ENCODE peak calls at places on chromosomes 16 and 17, in four cellular contexts. Y is MM.1S, B is fibroblast of lung, E is hepatocyte. Z is an unnamed sample.

GRCh38 chr16:66587881-66588600 is 8.8 kb downstream of the CMTM2 start:
- DNase-seq in Y (no peak), B (no peak), E (no peak), Z (no peak)

GRCh38 chr17:35074711-35075707 is 11.5 kb upstream of the RFFL start:
- DNase-seq in Y (no peak), B (no peak), E (no peak), Z (no peak)

GRCh38 chr16:73064227-73064995 is 16.5 kb upstream of the ZFHX3 start:
- DNase-seq in Y (no peak), B (peak), E (no peak), Z (peak)

GRCh38 chr17:9151091-9151490 is 129.8 kb downstream of the NTN1 start:
- DNase-seq in Y (no peak), B (no peak), E (peak), Z (no peak)

GRCh38 chr16:49084628-49085390 is 196.8 kb downstream of the CBLN1 start:
- DNase-seq in Y (no peak), B (no peak), E (no peak), Z (no peak)

GRCh38 chr17:73681946-73682345 is 37.7 kb upstream of the SDK2 start:
- DNase-seq in Y (no peak), B (no peak), E (no peak), Z (no peak)

GRCh38 chr17:50093807-50094206 is 1.3 kb upstream of the PDK2 start:
- DNase-seq in Y (no peak), B (no peak), E (no peak), Z (no peak)

GRCh38 chr17:8062807-8063483 is 24.1 kb downstream of the ALOX15B start:
- DNase-seq in Y (no peak), B (peak), E (no peak), Z (no peak)

GRCh38 chr17:36544049-36544319 is 735 bp upstream of the GGNBP2 start:
- DNase-seq in Y (peak), B (peak), E (peak), Z (peak)

GRCh38 chr16:87628940-87629339 is 26.6 kb downstream of the JPH3 start:
- DNase-seq in Y (no peak), B (peak), E (no peak), Z (no peak)

GRCh38 chr16:77191259-77191969 is 424 bp downstream of the MON1B start:
- DNase-seq in Y (peak), B (no peak), E (peak), Z (no peak)

GRCh38 chr16:52549011-52549692 is 2.2 kb upstream of the TOX3 start:
- DNase-seq in Y (no peak), B (no peak), E (peak), Z (no peak)

GRCh38 chr16:4315185-4316102 is at the start of gene GLIS2:
- DNase-seq in Y (peak), B (peak), E (peak), Z (peak)

GRCh38 chr16:79047337-79047736 is 553.2 kb downstream of the MAF start:
- DNase-seq in Y (peak), B (no peak), E (no peak), Z (peak)

GRCh38 chr17:3903051-3903825 is 10.4 kb upstream of the CAMKK1 start:
- DNase-seq in Y (no peak), B (no peak), E (no peak), Z (no peak)

GRCh38 chr16:21598676-21599157 is 660 bp upstream of the METTL9 start:
- DNase-seq in Y (peak), B (no peak), E (peak), Z (no peak)

GRCh38 chr16:85316321-85316919 is 204.1 kb upstream of the CIBAR2 start:
- DNase-seq in Y (peak), B (peak), E (peak), Z (peak)

GRCh38 chr16:87945351-87946042 is 5.7 kb upstream of the BANP start:
- DNase-seq in Y (no peak), B (peak), E (peak), Z (no peak)

GRCh38 chr16:49464877-49465504 is 91.4 kb downstream of the C16orf78 start:
- DNase-seq in Y (peak), B (no peak), E (peak), Z (peak)

GRCh38 chr16:85271198-85271597 is 158.9 kb upstream of the CIBAR2 start:
- DNase-seq in Y (no peak), B (no peak), E (no peak), Z (no peak)

DNA sequence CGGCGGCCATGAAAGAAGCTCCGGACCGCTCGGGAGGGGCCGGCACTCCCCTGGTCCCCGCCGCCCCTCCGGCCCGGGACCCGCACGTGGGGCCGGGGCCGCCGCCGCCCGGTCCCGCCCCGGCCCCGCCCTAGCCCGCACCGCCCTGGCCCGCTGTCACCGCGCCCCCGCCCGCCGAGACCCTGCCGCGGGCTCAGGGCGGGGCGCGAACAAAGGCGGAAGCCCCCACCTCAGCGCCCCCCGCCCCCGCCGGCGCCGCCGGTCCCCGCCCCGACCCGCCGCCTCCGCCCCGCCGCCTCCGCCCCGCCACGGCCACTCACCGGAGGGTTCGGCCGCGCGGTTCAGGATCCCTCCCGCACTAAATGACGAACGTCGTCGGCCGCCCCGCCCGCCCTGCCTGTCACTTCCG is at the start of gene ARHGDIA:
- DNase-seq in Y (no peak), B (no peak), E (no peak), Z (no peak)
- H2AFZ ChIP-seq in Y (peak), B (peak), E (peak), Z (peak)

GRCh38 chr16:23597003-23597756 is 1.1 kb upstream of the NDUFAB1 start:
- DNase-seq in Y (peak), B (no peak), E (peak), Z (peak)
- TF ChIP-seq CTCF in Y (peak), B (no peak), E (peak), Z (peak)

DNA sequence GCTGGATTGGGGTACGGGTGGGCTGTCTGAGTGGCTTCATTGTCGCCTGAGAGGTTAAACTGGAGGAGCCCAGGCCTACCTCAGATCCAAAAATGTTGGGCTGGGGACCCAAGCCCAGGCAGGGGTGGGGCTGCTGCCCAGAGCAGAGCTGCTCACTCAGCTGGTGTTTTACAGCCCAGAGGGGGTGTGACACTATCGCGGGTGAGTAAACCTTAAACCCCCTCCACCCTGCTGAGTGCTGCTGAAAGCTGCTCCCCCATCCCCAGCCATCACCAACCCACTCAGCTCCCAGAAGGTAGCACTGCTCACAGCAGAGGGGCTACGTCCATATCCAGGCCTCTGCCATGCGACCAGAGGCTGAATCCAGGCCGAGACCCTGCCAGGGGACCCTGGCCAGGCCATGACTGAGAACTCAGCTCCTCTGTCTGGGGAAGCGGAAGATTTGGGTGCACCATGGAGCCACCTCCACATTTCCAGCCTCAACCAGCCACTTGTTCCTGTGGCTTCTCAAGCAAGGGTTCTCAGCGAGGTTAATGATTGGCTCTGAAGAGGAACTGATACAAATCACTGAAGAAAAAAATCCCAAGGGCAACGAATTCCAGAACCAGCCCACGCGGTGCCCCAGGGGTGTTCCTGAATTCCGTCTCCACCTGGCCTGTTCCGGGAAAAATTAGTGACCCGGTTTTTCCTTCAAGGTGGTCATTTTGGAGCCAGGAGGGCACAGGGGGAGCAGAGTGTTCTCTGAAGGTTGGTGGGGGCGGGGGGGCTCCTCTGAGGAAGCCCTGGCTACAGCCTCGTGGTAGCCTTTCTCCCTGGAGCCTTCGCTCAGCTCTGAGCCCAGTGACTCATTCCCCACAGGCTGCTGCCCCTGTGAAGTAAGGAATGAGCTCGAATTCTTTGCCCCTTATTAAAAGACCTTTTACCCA is 9.4 kb upstream of the SLC16A5 start:
- DNase-seq in Y (no peak), B (peak), E (peak), Z (no peak)
- H3K4me3 ChIP-seq in Y (no peak), B (no peak), E (no peak), Z (no peak)

GRCh38 chr17:12624221-12624620 is 41.5 kb upstream of the MYOCD start:
- DNase-seq in Y (no peak), B (peak), E (no peak), Z (no peak)
- H2AFZ ChIP-seq in Y (no peak), B (no peak), E (no peak), Z (no peak)

DNA sequence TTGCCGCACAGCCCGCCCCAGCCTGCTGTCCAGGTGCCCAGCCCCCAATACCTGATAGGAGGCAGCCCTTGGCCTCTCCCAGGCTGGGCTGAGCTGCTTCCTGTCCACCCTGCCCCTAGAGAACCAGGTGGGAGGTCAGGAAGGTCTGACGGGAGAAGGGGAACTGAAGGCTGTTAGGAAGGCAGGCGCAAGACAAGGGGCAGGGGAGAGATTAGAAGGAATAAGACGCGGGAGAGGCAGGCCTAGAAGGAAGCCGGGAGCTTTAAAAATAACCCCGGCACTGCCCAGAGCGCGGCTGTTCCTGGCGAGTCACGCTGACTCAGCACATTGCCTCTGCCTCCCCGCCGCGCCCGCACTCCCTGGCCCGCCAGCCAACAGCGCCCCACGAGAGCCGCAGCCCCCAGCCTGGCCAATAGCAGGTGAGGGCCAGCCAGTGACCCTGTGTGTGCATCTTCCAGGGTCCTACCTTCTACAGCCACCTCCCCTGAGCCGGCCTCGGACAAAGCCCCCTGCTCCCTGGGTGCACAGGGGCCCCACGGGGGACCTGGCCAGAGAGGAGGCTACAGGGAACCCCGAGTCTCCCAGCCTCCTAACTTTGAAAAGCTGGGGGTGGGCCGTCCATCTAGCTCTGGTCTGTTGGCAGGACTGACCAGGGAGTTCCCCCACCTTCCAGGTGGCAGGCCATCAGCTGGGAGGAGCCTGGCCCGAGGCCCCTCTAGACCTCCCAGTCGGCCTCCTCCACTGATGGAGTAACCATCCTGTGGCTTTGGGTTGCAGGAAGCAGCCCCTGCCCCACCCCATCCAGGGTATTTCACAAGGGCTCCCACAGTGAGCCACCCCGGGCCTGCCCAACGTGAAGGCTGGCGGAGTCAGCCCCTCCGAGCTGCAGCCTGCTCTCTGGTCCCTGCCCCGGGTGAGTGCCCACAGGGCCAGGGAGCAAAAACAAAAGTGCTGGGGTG is 4.0 kb downstream of the MAFG start:
- DNase-seq in Y (peak), B (peak), E (peak), Z (no peak)
- TF ChIP-seq CTCF in Y (no peak), B (no peak), E (no peak), Z (no peak)

GRCh38 chr16:8920676-8921625 is 38.8 kb downstream of the LITAFD start:
- DNase-seq in Y (no peak), B (peak), E (no peak), Z (no peak)

GRCh38 chr16:8919934-8920465 is 37.8 kb downstream of the LITAFD start:
- DNase-seq in Y (no peak), B (no peak), E (no peak), Z (no peak)

GRCh38 chr16:8923199-8923598 is 40.5 kb downstream of the USP7 start:
- DNase-seq in Y (no peak), B (no peak), E (no peak), Z (no peak)

GRCh38 chr16:8919089-8919933 is 37.2 kb downstream of the LITAFD start:
- DNase-seq in Y (no peak), B (no peak), E (no peak), Z (peak)

DNA sequence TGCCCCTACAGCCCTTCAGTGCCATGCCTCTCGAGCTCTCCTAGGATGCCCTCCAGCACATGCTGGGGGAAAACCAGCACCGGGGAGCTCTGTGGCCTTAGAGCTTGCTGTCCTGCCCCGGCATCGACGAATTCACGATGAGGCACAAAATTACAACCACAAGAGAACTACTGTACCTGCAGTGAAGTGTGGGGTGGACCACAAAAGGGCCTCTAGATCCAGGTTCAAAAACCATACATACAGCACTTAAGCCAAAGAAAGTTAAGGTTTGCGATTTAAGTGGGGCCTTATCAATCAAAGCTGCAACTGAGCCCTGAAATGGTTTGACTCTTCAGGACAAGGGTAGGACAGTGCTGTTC is 39.5 kb downstream of the LITAFD start:
- DNase-seq in Y (no peak), B (no peak), E (no peak), Z (no peak)
- H3K4me3 ChIP-seq in Y (no peak), B (no peak), E (no peak), Z (no peak)

DNA sequence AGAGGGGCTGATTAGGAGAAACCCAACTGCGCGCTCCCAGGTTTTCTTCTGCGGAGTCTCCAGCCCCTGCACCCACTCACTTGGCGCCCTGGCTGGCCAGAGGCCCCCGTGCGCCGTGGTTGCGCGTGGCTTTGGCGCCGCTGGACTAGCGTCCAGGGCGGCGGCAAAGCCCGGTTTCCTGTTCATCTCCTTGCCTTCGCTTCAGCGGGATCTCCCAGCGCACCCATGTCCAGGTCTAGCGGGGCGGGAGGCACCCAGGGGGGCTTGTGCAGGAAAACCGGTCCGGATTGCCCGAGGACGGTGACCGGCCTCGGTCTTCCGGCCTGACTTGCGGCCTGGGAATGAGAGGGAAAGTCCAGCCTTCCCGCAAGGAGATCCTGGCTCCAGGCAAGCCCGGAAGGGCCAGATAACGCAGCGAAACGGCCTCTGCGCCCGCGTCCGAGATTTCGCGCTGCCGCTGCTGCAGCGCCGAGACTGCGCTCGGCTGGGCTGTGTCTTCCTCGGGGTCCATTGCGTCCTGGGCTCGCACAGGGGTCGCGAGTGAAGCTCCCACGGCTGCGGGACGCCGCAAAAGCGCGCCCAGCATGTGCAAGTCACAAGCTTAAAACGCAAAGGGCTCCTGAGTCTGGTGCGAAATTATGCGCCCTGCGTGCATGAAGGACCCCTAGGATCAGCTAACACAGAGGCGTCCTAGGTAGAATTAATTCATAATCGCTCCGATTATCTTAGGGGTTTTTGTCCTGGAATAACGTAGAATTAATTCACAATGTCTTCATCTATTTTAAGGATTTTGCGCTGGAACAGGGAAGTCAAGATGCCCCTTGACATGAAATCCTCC is 5.7 kb downstream of the FOXF1 start:
- DNase-seq in Y (no peak), B (peak), E (no peak), Z (no peak)
- H2AFZ ChIP-seq in Y (no peak), B (no peak), E (no peak), Z (no peak)

DNA sequence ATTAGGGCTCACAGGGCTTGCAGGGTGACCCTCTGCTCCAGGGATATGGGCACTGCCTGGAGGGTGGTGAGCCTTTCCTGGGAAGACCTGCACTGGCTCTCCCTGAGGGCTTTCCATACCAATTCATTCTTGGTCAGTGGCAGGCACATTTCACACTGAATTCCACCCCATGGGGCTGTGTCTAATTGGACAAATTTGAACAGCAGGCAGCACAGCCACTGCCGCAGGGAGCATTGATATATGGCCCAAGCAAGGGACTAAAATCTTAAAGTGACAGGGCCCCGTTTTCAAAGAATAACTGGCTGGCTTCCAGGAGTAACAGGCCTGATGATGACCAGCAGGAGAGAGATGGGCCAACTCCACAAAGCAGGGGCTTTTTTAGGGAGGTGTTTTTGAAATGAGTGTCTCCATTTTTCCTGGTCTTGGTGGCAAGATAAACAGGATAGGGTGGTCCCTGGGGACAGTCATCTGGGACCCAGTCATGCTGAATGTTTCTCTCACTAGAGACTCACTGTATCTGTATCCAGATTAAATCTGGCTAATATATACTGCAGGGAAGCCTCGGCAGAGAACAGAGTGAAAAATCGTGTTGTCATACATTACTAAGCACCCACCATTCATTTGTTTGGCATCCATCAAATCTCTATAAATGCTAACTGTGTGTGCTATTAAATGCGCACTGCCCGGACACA is 74.1 kb upstream of the TBX2 start:
- DNase-seq in Y (no peak), B (peak), E (no peak), Z (no peak)
- TF ChIP-seq CTCF in Y (no peak), B (no peak), E (no peak), Z (no peak)